ENCODE peak calls at places on chromosomes 3 and 15, in five cellular contexts. U is IMR-90, S is thyroid gland, H is heart right ventricle, G is BJ. Y is an unnamed sample. For H3K36me3 and H3K27me3, the result is how much of the 10 kb centered on the place peaks cover.

GRCh38 chr3:14374444-14374883 is 27.9 kb upstream of the SLC6A6 start:
- DNase-seq in S (peak), H (peak), G (no peak), U (no peak), Y (no peak)

GRCh38 chr3:174099724-174100123 is 702.2 kb downstream of the NLGN1 start:
- DNase-seq in U (no peak), G (no peak), H (no peak), S (no peak), Y (no peak)

GRCh38 chr15:73021139-73021621 is 31.1 kb upstream of the NEO1 start:
- DNase-seq in G (no peak), S (no peak), U (no peak), H (no peak), Y (no peak)

GRCh38 chr3:94433811-94434210 is 370.9 kb downstream of the NSUN3 start:
- DNase-seq in U (peak), H (no peak), G (no peak), S (no peak), Y (peak)

GRCh38 chr3:36132214-36132613 is 248.1 kb upstream of the STAC start:
- DNase-seq in H (no peak), U (no peak), S (no peak), G (no peak), Y (no peak)

GRCh38 chr3:163327086-163327485 is 1751.2 kb downstream of the SI start:
- DNase-seq in U (no peak), H (no peak), S (no peak), G (no peak), Y (no peak)

GRCh38 chr3:179671709-179672337 is 19.0 kb downstream of the USP13 start:
- DNase-seq in U (peak), S (peak), G (no peak), H (no peak), Y (peak)

GRCh38 chr15:25658560-25658959 is 204.6 kb downstream of the ATP10A start:
- DNase-seq in G (no peak), S (no peak), H (no peak), U (no peak), Y (no peak)

GRCh38 chr3:52246728-52247454 is 1.3 kb downstream of the PPM1M start:
- DNase-seq in G (no peak), S (no peak), U (no peak), H (no peak), Y (no peak)

GRCh38 chr3:79018671-79019136 is 749.1 kb downstream of the ROBO1 start:
- DNase-seq in S (peak), U (peak), H (peak), G (no peak), Y (peak)

GRCh38 chr15:39530446-39531342 is 50.2 kb upstream of the THBS1 start:
- DNase-seq in H (no peak), G (peak), S (no peak), U (peak), Y (no peak)

GRCh38 chr15:58628206-58629057 is 121.1 kb downstream of the ADAM10 start:
- DNase-seq in S (no peak), G (no peak), U (no peak), H (no peak), Y (no peak)

GRCh38 chr3:156681003-156681402 is 6.6 kb downstream of the TIPARP start:
- DNase-seq in H (no peak), S (no peak), U (peak), G (peak), Y (peak)

GRCh38 chr3:125083776-125084175 is 28.0 kb upstream of the HEG1 start:
- DNase-seq in U (no peak), H (no peak), G (no peak), S (no peak), Y (peak)

GRCh38 chr3:197501496-197501878 is 54.3 kb downstream of the BDH1 start:
- DNase-seq in G (no peak), S (no peak), U (peak), H (no peak), Y (no peak)

GRCh38 chr3:177197041-177197933 is at the start of gene TBL1XR1:
- DNase-seq in G (peak), S (peak), U (peak), H (peak), Y (peak)

GRCh38 chr3:63908081-63908736 is 4.0 kb downstream of the SCAANT1 start:
- DNase-seq in G (no peak), U (peak), S (no peak), H (no peak), Y (no peak)

GRCh38 chr15:38217788-38218609 is 34.6 kb upstream of the SPRED1 start:
- DNase-seq in G (no peak), H (no peak), U (no peak), S (no peak), Y (no peak)

GRCh38 chr3:66270726-66271125 is 49.9 kb downstream of the SLC25A26 start:
- DNase-seq in U (peak), S (no peak), H (no peak), G (no peak), Y (no peak)

GRCh38 chr15:87365221-87365620 is 891.3 kb downstream of the NTRK3 start:
- DNase-seq in G (peak), H (no peak), U (peak), S (no peak), Y (peak)

GRCh38 chr15:76341366-76342045 is 4.9 kb downstream of the ISL2 start:
- DNase-seq in S (no peak), U (no peak), G (no peak), H (peak), Y (no peak)

GRCh38 chr15:80769471-80770355 is 9.5 kb upstream of the CEMIP start:
- DNase-seq in G (no peak), U (no peak), H (no peak), S (no peak), Y (no peak)

GRCh38 chr3:129369711-129370110 is 58.7 kb downstream of the EFCAB12 start:
- DNase-seq in H (no peak), S (no peak), G (no peak), U (no peak), Y (no peak)

GRCh38 chr3:8504611-8504973 is 3.0 kb downstream of the LMCD1 start:
- DNase-seq in G (no peak), U (no peak), S (no peak), H (no peak), Y (no peak)

GRCh38 chr3:144529562-144529961 is 557.9 kb downstream of the DIPK2A start:
- DNase-seq in G (no peak), U (no peak), S (no peak), H (no peak), Y (no peak)

DNA sequence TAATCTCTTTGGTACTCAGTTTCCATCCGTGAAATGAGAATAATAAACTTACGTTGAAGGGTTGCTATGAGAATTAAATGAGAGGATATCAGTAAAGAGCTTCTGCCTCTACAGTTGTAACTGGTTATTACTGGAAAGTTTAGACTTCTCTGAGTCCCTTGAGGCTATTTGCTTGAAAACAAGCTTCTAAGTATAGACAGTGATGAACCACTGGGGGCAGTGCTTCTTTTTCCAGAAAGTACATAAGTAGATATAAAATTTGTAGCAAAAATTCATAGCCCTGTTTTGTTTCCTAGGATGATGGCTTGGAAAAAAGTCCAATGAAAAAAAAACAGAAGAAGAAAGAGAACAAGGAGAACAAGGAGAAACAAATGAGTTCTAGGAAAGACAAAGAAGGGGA is 87.1 kb downstream of the RGMA start:
- DNase-seq in G (no peak), S (no peak), H (no peak), U (no peak), Y (no peak)
- H3K36me3 ChIP-seq in G (under half), S (half or more), H (half or more), U (half or more), Y (half or more)

DNA sequence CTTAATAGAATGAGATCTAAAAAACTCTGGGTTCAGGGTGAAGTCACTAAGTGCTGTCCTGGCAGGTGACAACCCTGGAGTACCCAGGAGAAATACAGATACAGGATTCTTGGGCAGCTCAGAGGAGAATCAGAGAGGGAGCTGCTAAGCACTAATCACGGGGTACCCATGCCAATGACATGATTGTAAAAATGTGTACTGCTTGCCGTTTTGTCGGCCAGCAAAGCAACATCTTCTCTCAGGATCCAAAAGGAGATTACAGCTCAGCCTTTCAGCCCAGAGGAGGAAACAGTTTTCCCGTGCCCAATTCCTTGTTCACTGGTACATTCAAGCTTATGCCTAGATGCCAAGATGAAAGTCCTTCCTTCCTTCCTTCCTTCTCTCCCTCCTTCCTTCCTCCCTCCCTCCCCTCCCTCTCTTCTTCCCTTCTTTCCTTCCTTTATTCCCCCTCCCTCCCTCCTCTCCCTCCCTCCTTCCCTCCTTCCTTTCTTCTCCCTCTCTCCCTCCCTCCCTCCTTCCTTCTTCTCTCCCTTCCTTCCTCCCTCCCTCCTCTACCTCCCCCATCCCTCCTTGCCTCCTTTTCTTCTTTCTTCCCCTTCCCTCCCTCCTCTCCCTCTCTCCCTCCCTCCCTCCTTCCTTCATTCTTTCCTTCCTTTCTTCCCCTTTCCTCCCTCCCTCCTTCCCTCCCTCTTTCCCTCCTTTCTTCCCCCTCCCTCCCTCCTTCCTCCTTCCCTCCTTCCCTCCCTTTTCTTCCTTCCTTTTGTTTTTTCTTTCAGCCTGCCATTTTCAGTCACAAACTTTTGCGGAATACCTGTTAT is 4.1 kb upstream of the MINAR1 start:
- DNase-seq in G (no peak), S (no peak), H (no peak), U (no peak), Y (no peak)
- H3K27me3 ChIP-seq in G (under half), S (under half), H (half or more), U (under half), Y (under half)

GRCh38 chr15:89378699-89379422 is 44.2 kb upstream of the POLG start:
- DNase-seq in U (no peak), H (no peak), S (no peak), G (no peak), Y (no peak)
- H3K36me3 ChIP-seq in U (under half), H (under half), S (under half), G (under half), Y (under half)

GRCh38 chr3:42204867-42205599 is 61.0 kb downstream of the CCK start:
- DNase-seq in U (no peak), H (no peak), G (no peak), S (no peak), Y (no peak)
- H3K27me3 ChIP-seq in U (under half), H (under half), G (under half), S (under half), Y (under half)

GRCh38 chr3:88610820-88611219 is 461.1 kb downstream of the C3orf38 start:
- DNase-seq in S (no peak), G (no peak), U (no peak), H (no peak), Y (no peak)
- H3K36me3 ChIP-seq in S (under half), G (under half), U (under half), H (under half), Y (under half)

DNA sequence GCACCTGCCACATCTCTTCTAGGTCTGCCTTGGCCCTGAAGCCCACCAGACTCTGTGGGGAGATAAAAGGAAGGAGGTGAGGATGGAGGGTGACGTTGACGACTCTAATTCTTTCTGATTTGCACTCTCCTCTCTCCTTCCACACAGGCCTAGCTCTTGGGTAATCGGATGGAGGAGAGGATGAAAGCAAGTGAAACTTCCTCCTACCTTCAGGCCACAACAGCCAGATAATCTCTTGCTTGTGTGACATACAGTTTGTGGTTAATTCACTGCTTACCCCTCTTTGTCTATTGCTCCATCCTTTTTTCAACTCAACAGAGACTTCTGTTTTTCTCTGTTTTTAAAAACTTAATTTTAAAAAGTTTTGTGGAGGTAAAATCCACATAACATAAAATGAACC is 208.2 kb downstream of the SV2B start:
- DNase-seq in U (no peak), S (no peak), G (no peak), H (no peak), Y (no peak)
- H3K27me3 ChIP-seq in U (under half), S (under half), G (under half), H (under half), Y (under half)

Y was measured in MG63.